ENCODE peak calls at places on chromosomes 5 and 9, in seven cellular contexts. One of them, this sample, is unnamed.

GRCh38 chr9:69151506-69151905 is 22.6 kb upstream of the TJP2 start:
- DNase-seq in RCC 7860: no peak
- DNase-seq in right atrium auricular region: no peak
- DNase-seq in nucleus accumbens: no peak
- DNase-seq in PC-9: no peak
- DNase-seq in NAMALWA: no peak
- DNase-seq in NCI-H2171 treated with DMSO at 0.1 percent for 48 hours: no peak
- DNase-seq in this sample: no peak

GRCh38 chr5:172771439-172772111 is 580 bp upstream of the DUSP1 start:
- DNase-seq in RCC 7860: no peak
- DNase-seq in right atrium auricular region: no peak
- DNase-seq in nucleus accumbens: no peak
- DNase-seq in PC-9: no peak
- DNase-seq in NAMALWA: peak
- DNase-seq in NCI-H2171 treated with DMSO at 0.1 percent for 48 hours: no peak
- DNase-seq in this sample: no peak

GRCh38 chr5:137415231-137415681 is 83.9 kb downstream of the SPOCK1 start:
- DNase-seq in RCC 7860: peak
- DNase-seq in right atrium auricular region: no peak
- DNase-seq in nucleus accumbens: no peak
- DNase-seq in PC-9: no peak
- DNase-seq in NAMALWA: no peak
- DNase-seq in NCI-H2171 treated with DMSO at 0.1 percent for 48 hours: no peak
- DNase-seq in this sample: peak

GRCh38 chr5:72565519-72566289 is 58.5 kb upstream of the ZNF366 start:
- DNase-seq in RCC 7860: no peak
- DNase-seq in right atrium auricular region: no peak
- DNase-seq in nucleus accumbens: no peak
- DNase-seq in PC-9: no peak
- DNase-seq in NAMALWA: no peak
- DNase-seq in NCI-H2171 treated with DMSO at 0.1 percent for 48 hours: no peak
- DNase-seq in this sample: no peak

GRCh38 chr5:136811551-136811950 is 446.2 kb upstream of the TRPC7 start:
- DNase-seq in RCC 7860: peak
- DNase-seq in right atrium auricular region: no peak
- DNase-seq in nucleus accumbens: no peak
- DNase-seq in PC-9: peak
- DNase-seq in NAMALWA: no peak
- DNase-seq in NCI-H2171 treated with DMSO at 0.1 percent for 48 hours: no peak
- DNase-seq in this sample: no peak

GRCh38 chr9:134360897-134361296 is 34.6 kb downstream of the RXRA start:
- DNase-seq in RCC 7860: no peak
- DNase-seq in right atrium auricular region: no peak
- DNase-seq in nucleus accumbens: no peak
- DNase-seq in PC-9: peak
- DNase-seq in NAMALWA: no peak
- DNase-seq in NCI-H2171 treated with DMSO at 0.1 percent for 48 hours: no peak
- DNase-seq in this sample: no peak

GRCh38 chr5:131394128-131394527 is 130.3 kb downstream of the CDC42SE2 start:
- DNase-seq in RCC 7860: peak
- DNase-seq in right atrium auricular region: no peak
- DNase-seq in nucleus accumbens: no peak
- DNase-seq in PC-9: no peak
- DNase-seq in NAMALWA: no peak
- DNase-seq in NCI-H2171 treated with DMSO at 0.1 percent for 48 hours: no peak
- DNase-seq in this sample: no peak

GRCh38 chr5:6540111-6540830 is 91.6 kb downstream of the UBE2QL1 start:
- DNase-seq in RCC 7860: no peak
- DNase-seq in right atrium auricular region: peak
- DNase-seq in nucleus accumbens: no peak
- DNase-seq in PC-9: no peak
- DNase-seq in NAMALWA: no peak
- DNase-seq in NCI-H2171 treated with DMSO at 0.1 percent for 48 hours: no peak
- DNase-seq in this sample: peak

GRCh38 chr5:2136728-2137333 is 254.1 kb upstream of the IRX4 start:
- DNase-seq in RCC 7860: no peak
- DNase-seq in right atrium auricular region: no peak
- DNase-seq in nucleus accumbens: no peak
- DNase-seq in PC-9: no peak
- DNase-seq in NAMALWA: no peak
- DNase-seq in NCI-H2171 treated with DMSO at 0.1 percent for 48 hours: no peak
- DNase-seq in this sample: no peak

GRCh38 chr5:68251386-68251785 is 35.8 kb downstream of the PIK3R1 start:
- DNase-seq in RCC 7860: no peak
- DNase-seq in right atrium auricular region: no peak
- DNase-seq in nucleus accumbens: no peak
- DNase-seq in PC-9: no peak
- DNase-seq in NAMALWA: no peak
- DNase-seq in NCI-H2171 treated with DMSO at 0.1 percent for 48 hours: no peak
- DNase-seq in this sample: no peak

GRCh38 chr5:164597293-164597900 is 1092.0 kb downstream of the MAT2B start:
- DNase-seq in RCC 7860: no peak
- DNase-seq in right atrium auricular region: no peak
- DNase-seq in nucleus accumbens: no peak
- DNase-seq in PC-9: no peak
- DNase-seq in NAMALWA: peak
- DNase-seq in NCI-H2171 treated with DMSO at 0.1 percent for 48 hours: peak
- DNase-seq in this sample: no peak

GRCh38 chr5:135069016-135069770 is 35.2 kb upstream of the PITX1 start:
- DNase-seq in RCC 7860: no peak
- DNase-seq in right atrium auricular region: no peak
- DNase-seq in nucleus accumbens: no peak
- DNase-seq in PC-9: no peak
- DNase-seq in NAMALWA: no peak
- DNase-seq in NCI-H2171 treated with DMSO at 0.1 percent for 48 hours: no peak
- DNase-seq in this sample: no peak

GRCh38 chr5:146574713-146575112 is 58.7 kb upstream of the GPR151 start:
- DNase-seq in RCC 7860: no peak
- DNase-seq in right atrium auricular region: no peak
- DNase-seq in nucleus accumbens: no peak
- DNase-seq in PC-9: no peak
- DNase-seq in NAMALWA: no peak
- DNase-seq in NCI-H2171 treated with DMSO at 0.1 percent for 48 hours: no peak
- DNase-seq in this sample: no peak

GRCh38 chr9:34651286-34651685 is 699 bp upstream of the IL11RA start:
- DNase-seq in RCC 7860: peak
- DNase-seq in right atrium auricular region: no peak
- DNase-seq in nucleus accumbens: no peak
- DNase-seq in PC-9: no peak
- DNase-seq in NAMALWA: no peak
- DNase-seq in NCI-H2171 treated with DMSO at 0.1 percent for 48 hours: no peak
- DNase-seq in this sample: no peak

GRCh38 chr5:72543365-72543764 is 36.2 kb upstream of the ZNF366 start:
- DNase-seq in RCC 7860: peak
- DNase-seq in right atrium auricular region: no peak
- DNase-seq in nucleus accumbens: no peak
- DNase-seq in PC-9: no peak
- DNase-seq in NAMALWA: no peak
- DNase-seq in NCI-H2171 treated with DMSO at 0.1 percent for 48 hours: no peak
- DNase-seq in this sample: no peak

GRCh38 chr5:140965905-140966292 is 377 bp upstream of the PCDHAC2 start:
- DNase-seq in RCC 7860: no peak
- DNase-seq in right atrium auricular region: no peak
- DNase-seq in nucleus accumbens: no peak
- DNase-seq in PC-9: no peak
- DNase-seq in NAMALWA: no peak
- DNase-seq in NCI-H2171 treated with DMSO at 0.1 percent for 48 hours: peak
- DNase-seq in this sample: no peak

GRCh38 chr5:137032929-137033328 is 466.2 kb downstream of the SPOCK1 start:
- DNase-seq in RCC 7860: no peak
- DNase-seq in right atrium auricular region: no peak
- DNase-seq in nucleus accumbens: no peak
- DNase-seq in PC-9: no peak
- DNase-seq in NAMALWA: no peak
- DNase-seq in NCI-H2171 treated with DMSO at 0.1 percent for 48 hours: no peak
- DNase-seq in this sample: peak

GRCh38 chr5:57987552-57987951 is 472.3 kb downstream of the PLK2 start:
- DNase-seq in RCC 7860: no peak
- DNase-seq in right atrium auricular region: no peak
- DNase-seq in nucleus accumbens: no peak
- DNase-seq in PC-9: no peak
- DNase-seq in NAMALWA: no peak
- DNase-seq in NCI-H2171 treated with DMSO at 0.1 percent for 48 hours: no peak
- DNase-seq in this sample: no peak